ENCODE peak calls at places on chromosomes 13 and 19, in seven cellular contexts. S is NCI-H1092; R is lower leg skin; B is stimulated activated CD4-positive, alpha-beta T cell treated with anti-CD3 and anti-CD28 coated beads, Interleukin-2, amount 100 ng/mL, for 4 hours; T is stimulated activated CD8-positive, alpha-beta memory T cell treated with anti-CD3 and anti-CD28 coated beads, Interleukin-15, amount 100 ng/mL, for 4 hours; W is fibroblast of villous mesenchyme; O is left ventricle myocardium inferior. Q is an unnamed sample.

GRCh38 chr13:106083620-106084350 is 451.7 kb downstream of the EFNB2 start:
- DNase-seq in S (no peak), R (no peak), B (no peak), T (no peak), W (peak; percentile 57), O (no peak), Q (no peak)

GRCh38 chr13:69108486-69108885 is 999.1 kb upstream of the ATXN8OS start:
- DNase-seq in S (no peak), R (no peak), B (no peak), T (no peak), W (no peak), O (no peak), Q (no peak)

GRCh38 chr13:97250560-97250959 is 28.4 kb downstream of the MBNL2 start:
- DNase-seq in S (no peak), R (no peak), B (no peak), T (no peak), W (no peak), O (no peak), Q (no peak)

GRCh38 chr19:49347191-49347590 is 12.0 kb downstream of the CD37 start:
- DNase-seq in S (no peak), R (no peak), B (no peak), T (no peak), W (no peak), O (no peak), Q (peak; percentile 67)

GRCh38 chr19:48476176-48476575 is 7.0 kb downstream of the CYTH2 start:
- DNase-seq in S (no peak), R (no peak), B (no peak), T (no peak), W (no peak), O (no peak), Q (no peak)

GRCh38 chr19:13127811-13128575 is 9.9 kb downstream of the NACC1 start:
- DNase-seq in S (no peak), R (no peak), B (no peak), T (no peak), W (no peak), O (no peak), Q (no peak)

GRCh38 chr13:102914629-102914935 is 68.8 kb downstream of the ERCC5 start:
- DNase-seq in S (no peak), R (no peak), B (no peak), T (no peak), W (no peak), O (no peak), Q (no peak)

GRCh38 chr13:59666504-59666903 is 497.2 kb downstream of the DIAPH3 start:
- DNase-seq in S (no peak), R (no peak), B (no peak), T (no peak), W (no peak), O (no peak), Q (no peak)

GRCh38 chr13:28035146-28035782 is 46.8 kb upstream of the URAD start:
- DNase-seq in S (no peak), R (no peak), B (no peak), T (no peak), W (no peak), O (no peak), Q (no peak)

GRCh38 chr13:48410199-48410598 is 2.7 kb downstream of the LPAR6 start:
- DNase-seq in S (no peak), R (no peak), B (no peak), T (no peak), W (no peak), O (no peak), Q (no peak)

GRCh38 chr19:36009220-36009619 is 607 bp upstream of the SYNE4 start:
- DNase-seq in S (peak; percentile 20), R (peak; percentile 91), B (no peak), T (no peak), W (peak; percentile 57), O (peak; percentile 68), Q (peak; percentile 92)

GRCh38 chr13:100534147-100534818 is 54.3 kb downstream of the GGACT start:
- DNase-seq in S (no peak), R (no peak), B (no peak), T (no peak), W (no peak), O (no peak), Q (no peak)

GRCh38 chr19:48737360-48737998 is 2.9 kb downstream of the RASIP1 start:
- DNase-seq in S (no peak), R (no peak), B (no peak), T (no peak), W (no peak), O (no peak), Q (no peak)

GRCh38 chr19:50565984-50566903 is 2.0 kb downstream of the LRRC4B start:
- DNase-seq in S (no peak), R (no peak), B (peak; percentile 45), T (no peak), W (no peak), O (no peak), Q (no peak)

GRCh38 chr19:4870025-4870700 is 2.7 kb upstream of the PLIN3 start:
- DNase-seq in S (no peak), R (no peak), B (no peak), T (no peak), W (peak; percentile 93), O (no peak), Q (peak; percentile 88)

GRCh38 chr19:47267350-47267759 is 7.3 kb upstream of the INAFM1 start:
- DNase-seq in S (no peak), R (no peak), B (no peak), T (no peak), W (no peak), O (no peak), Q (no peak)

GRCh38 chr13:68927387-68928026 is 1180.1 kb upstream of the ATXN8OS start:
- DNase-seq in S (peak; percentile 37), R (no peak), B (no peak), T (no peak), W (no peak), O (no peak), Q (no peak)

GRCh38 chr19:57552432-57552831 is 7.2 kb downstream of the ZNF550 start:
- DNase-seq in S (no peak), R (no peak), B (no peak), T (no peak), W (no peak), O (no peak), Q (no peak)

GRCh38 chr19:47445937-47446402 is 25.7 kb downstream of the SLC8A2 start:
- DNase-seq in S (no peak), R (peak; percentile 92), B (peak; percentile 90), T (peak; percentile 55), W (peak; percentile 30), O (no peak), Q (no peak)

GRCh38 chr13:97982286-97982685 is 28.8 kb downstream of the IPO5 start:
- DNase-seq in S (no peak), R (no peak), B (no peak), T (no peak), W (peak; percentile 34), O (no peak), Q (no peak)

GRCh38 chr13:105798541-105798940 is 736.9 kb downstream of the EFNB2 start:
- DNase-seq in S (no peak), R (no peak), B (no peak), T (no peak), W (no peak), O (no peak), Q (no peak)

GRCh38 chr19:47099576-47100050 is 14.0 kb downstream of the ZC3H4 start:
- DNase-seq in S (no peak), R (no peak), B (no peak), T (no peak), W (no peak), O (no peak), Q (no peak)

GRCh38 chr13:113992276-113993005 is 18.6 kb upstream of the C13orf46 start:
- DNase-seq in S (no peak), R (no peak), B (no peak), T (no peak), W (no peak), O (no peak), Q (peak; percentile 78)

GRCh38 chr13:66532146-66532545 is 698.0 kb downstream of the PCDH9 start:
- DNase-seq in S (no peak), R (no peak), B (no peak), T (no peak), W (peak; percentile 33), O (no peak), Q (no peak)

GRCh38 chr19:10223488-10224213 is 7.5 kb downstream of the S1PR2 start:
- DNase-seq in S (no peak), R (no peak), B (no peak), T (no peak), W (no peak), O (no peak), Q (no peak)

GRCh38 chr19:11479470-11480080 is 1.3 kb downstream of the ELAVL3 start:
- DNase-seq in S (peak; percentile 52), R (no peak), B (no peak), T (no peak), W (peak; percentile 16), O (peak; percentile 34), Q (peak; percentile 81)

GRCh38 chr19:41223431-41224234 is 4.6 kb downstream of the AXL start:
- DNase-seq in S (no peak), R (no peak), B (no peak), T (no peak), W (peak; percentile 68), O (no peak), Q (no peak)

GRCh38 chr19:52935434-52935833 is 12.2 kb upstream of the ZNF888 start:
- DNase-seq in S (no peak), R (no peak), B (no peak), T (no peak), W (peak; percentile 92), O (no peak), Q (no peak)